ENCODE peak calls at places on chromosomes 7 and 10, in ten cellular contexts. Z is brain microvascular endothelial cell; B is epithelial cell of esophagus; X is Peyer's patch; Q is PC-3; V is aorta; P is CD8-positive, alpha-beta memory T cell; O is dorsolateral prefrontal cortex; E is IMR-90; I is fibroblast of mammary gland. H is an unnamed sample.

GRCh38 chr7:104328308-104328969 is at the start of gene LHFPL3:
- DNase-seq in O (peak; percentile 26), V (no peak), P (no peak), X (no peak), I (no peak), E (no peak), B (peak; percentile 2), Z (no peak), Q (no peak), H (no peak)

GRCh38 chr10:44396671-44397191 is 11.8 kb upstream of the CXCL12 start:
- DNase-seq in E (no peak), B (no peak), X (no peak), Q (no peak), V (peak; percentile 22), O (no peak), Z (no peak), I (no peak), P (no peak), H (no peak)

GRCh38 chr10:96505150-96506136 is 8.3 kb downstream of the TLL2 start:
- DNase-seq in V (no peak), X (no peak), P (no peak), E (no peak), Q (no peak), O (no peak), B (peak; percentile 97), Z (no peak), I (no peak), H (no peak)

GRCh38 chr7:28705350-28705749 is 252.8 kb downstream of the TRIL start:
- DNase-seq in X (no peak), E (no peak), P (no peak), V (no peak), Q (no peak), O (no peak), I (no peak), Z (no peak), B (no peak), H (no peak)

GRCh38 chr10:49431426-49431825 is 35.5 kb upstream of the DRGX start:
- DNase-seq in B (no peak), V (no peak), P (no peak), X (no peak), O (no peak), I (no peak), Z (no peak), Q (no peak), E (no peak), H (no peak)

GRCh38 chr10:35203744-35204143 is 77.1 kb downstream of the CREM start:
- DNase-seq in X (no peak), P (no peak), Z (no peak), E (no peak), Q (no peak), B (no peak), V (no peak), O (no peak), I (no peak), H (no peak)

GRCh38 chr7:93944673-93945072 is 23.1 kb downstream of the GNG11 start:
- DNase-seq in Q (no peak), O (no peak), X (no peak), I (peak; percentile 41), B (no peak), P (no peak), E (peak; percentile 38), Z (no peak), V (no peak), H (no peak)

GRCh38 chr10:87657370-87657769 is 2.3 kb upstream of the PAPSS2 start:
- DNase-seq in Z (peak; percentile 69), B (no peak), P (no peak), E (peak; percentile 76), O (no peak), X (no peak), Q (peak; percentile 46), I (peak; percentile 77), V (peak; percentile 67), H (no peak)

GRCh38 chr10:115606081-115606480 is 512.9 kb downstream of the ATRNL1 start:
- DNase-seq in E (no peak), P (no peak), O (no peak), X (no peak), Z (peak; percentile 5), B (no peak), V (no peak), Q (no peak), I (no peak), H (peak; percentile 11)

GRCh38 chr10:123069271-123069670 is 60.5 kb downstream of the ACADSB start:
- DNase-seq in E (no peak), V (no peak), I (no peak), Q (no peak), O (no peak), P (no peak), Z (no peak), X (no peak), B (no peak), H (no peak)

GRCh38 chr10:122560279-122560804 is at the start of gene DMBT1:
- DNase-seq in E (no peak), I (no peak), P (no peak), Z (no peak), B (peak; percentile 53), X (no peak), Q (peak; percentile 66), V (no peak), O (no peak), H (no peak)

DNA sequence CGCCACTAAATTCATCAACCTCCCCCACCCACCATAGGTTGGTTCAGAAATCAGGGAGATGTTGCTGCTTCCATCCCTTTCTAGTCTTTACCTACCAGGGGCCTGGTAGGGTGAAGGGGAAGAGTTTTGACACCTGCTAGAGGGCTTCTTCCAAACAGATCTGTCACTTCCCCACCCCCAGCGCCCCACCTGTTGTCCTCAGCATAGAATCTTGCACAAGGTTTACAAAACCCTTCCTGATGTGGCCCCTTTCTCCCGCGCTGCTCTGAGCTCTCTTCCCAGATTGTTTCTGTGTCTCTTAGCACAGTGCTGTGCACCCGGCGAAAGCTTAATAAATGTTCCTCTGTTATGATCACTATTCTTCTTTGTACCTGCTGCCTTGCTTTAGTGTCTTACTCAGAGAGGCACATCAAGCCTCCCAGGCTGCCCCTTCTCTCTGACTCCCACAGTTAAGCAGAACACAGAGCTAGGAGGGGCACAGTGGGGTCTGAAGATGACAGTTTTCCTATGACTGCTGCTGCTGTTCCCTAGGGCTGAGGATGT is 11.2 kb upstream of the C10orf95 start:
- DNase-seq in Q (no peak), Z (no peak), E (no peak), O (no peak), V (no peak), P (no peak), I (no peak), B (no peak), X (no peak), H (no peak)
- H3K4me3 ChIP-seq in Q (no peak overlapping the region), Z (no peak overlapping the region), E (no peak overlapping the region), O (peak overlapping the region; percentile 76), V (no peak overlapping the region), P (no peak overlapping the region), I (no peak overlapping the region), B (no peak overlapping the region), X (peak overlapping the region; percentile 37), H (no peak overlapping the region)

GRCh38 chr7:98681496-98681895 is 64.4 kb downstream of the NPTX2 start:
- DNase-seq in X (no peak), E (no peak), B (no peak), O (no peak), Z (no peak), I (no peak), V (no peak), P (no peak), Q (no peak), H (no peak)
- H3K4me3 ChIP-seq in X (no peak overlapping the region), E (no peak overlapping the region), B (no peak overlapping the region), O (no peak overlapping the region), Z (no peak overlapping the region), I (no peak overlapping the region), V (no peak overlapping the region), P (no peak overlapping the region), Q (no peak overlapping the region), H (no peak overlapping the region)

DNA sequence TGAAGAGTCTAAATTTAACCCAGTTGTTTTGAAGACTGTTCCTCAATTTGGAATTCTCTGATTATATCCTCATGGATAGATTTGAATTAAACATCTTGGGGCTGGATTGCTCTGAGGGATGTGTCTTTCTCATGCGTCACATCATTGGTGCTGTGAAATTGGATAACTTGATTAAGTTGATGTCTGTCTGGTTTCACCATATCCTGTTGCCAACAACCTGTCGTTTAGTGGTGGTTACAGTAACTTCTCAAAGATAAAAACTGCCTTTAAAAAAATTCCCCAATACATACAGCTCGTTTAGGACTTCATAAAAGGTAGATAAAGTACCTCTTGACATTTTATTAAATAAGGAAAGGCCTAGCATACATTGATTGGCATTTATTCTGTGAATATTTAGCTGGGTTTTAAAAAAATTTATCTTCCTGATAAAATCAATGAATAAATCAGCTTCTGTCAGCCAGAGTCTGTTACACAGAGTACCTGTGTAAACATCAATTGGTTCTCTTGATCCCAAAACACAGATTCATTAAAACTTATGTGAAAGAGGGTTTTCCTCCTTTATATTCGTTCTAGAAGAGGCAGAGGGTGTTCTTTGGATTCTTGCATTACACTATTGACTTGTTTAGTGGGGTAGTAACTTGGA is 10.5 kb downstream of the CRCP start:
- DNase-seq in Q (no peak), B (no peak), E (no peak), P (no peak), Z (no peak), O (no peak), I (peak; percentile 27), V (no peak), X (no peak), H (no peak)
- H3K4me3 ChIP-seq in Q (no peak overlapping the region), B (no peak overlapping the region), E (no peak overlapping the region), P (no peak overlapping the region), Z (no peak overlapping the region), O (no peak overlapping the region), I (no peak overlapping the region), V (no peak overlapping the region), X (no peak overlapping the region), H (no peak overlapping the region)

GRCh38 chr7:115526272-115526671 is 504.3 kb downstream of the TFEC start:
- DNase-seq in Z (no peak), I (no peak), O (no peak), E (no peak), Q (no peak), B (no peak), P (no peak), V (no peak), X (no peak), H (no peak)
- H3K4me3 ChIP-seq in Z (no peak overlapping the region), I (no peak overlapping the region), O (no peak overlapping the region), E (no peak overlapping the region), Q (no peak overlapping the region), B (no peak overlapping the region), P (no peak overlapping the region), V (no peak overlapping the region), X (no peak overlapping the region), H (no peak overlapping the region)

DNA sequence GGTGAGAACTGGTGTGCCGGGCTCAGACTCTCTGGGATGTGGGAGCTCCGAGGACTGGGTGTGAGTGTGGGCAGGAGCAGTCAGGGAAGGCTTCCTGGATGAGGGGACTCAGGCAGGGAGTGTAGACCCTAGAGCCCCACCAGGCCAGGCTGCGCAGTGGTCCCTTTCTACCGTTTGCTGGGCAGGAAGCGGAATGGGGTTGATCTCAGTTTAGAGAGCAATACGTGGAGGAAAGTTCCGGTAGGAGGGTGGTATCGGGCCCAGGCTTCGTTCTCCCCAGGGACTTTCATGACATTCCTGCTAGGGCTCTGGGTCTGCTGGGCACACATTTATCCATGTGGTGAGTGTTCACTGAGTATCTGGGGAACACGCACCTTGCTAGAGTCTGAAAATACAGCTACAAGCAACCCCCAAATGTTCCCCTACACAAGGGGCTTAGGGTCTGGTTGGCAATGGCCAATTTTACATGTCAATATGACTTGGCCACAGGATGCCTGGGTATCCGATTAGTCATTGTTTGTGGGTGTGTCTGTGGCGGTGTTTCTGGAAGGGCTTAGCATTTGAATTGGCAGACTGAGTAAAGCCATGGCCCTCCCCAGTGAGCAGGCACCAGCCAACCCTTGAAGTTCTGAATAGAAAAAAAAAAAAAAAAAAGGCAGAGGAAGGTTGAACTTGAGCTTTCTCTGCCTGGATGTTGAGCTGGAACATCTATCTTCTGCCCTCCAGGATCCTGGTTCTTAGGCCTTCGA is 20.8 kb downstream of the GHRHR start:
- DNase-seq in V (no peak), E (no peak), Z (no peak), X (no peak), I (peak; percentile 72), Q (peak; percentile 69), O (no peak), B (peak; percentile 76), P (no peak), H (no peak)
- H3K4me3 ChIP-seq in V (no peak overlapping the region), E (no peak overlapping the region), Z (no peak overlapping the region), X (no peak overlapping the region), I (no peak overlapping the region), Q (no peak overlapping the region), O (peak overlapping the region; percentile 31), B (no peak overlapping the region), P (no peak overlapping the region), H (peak overlapping the region; percentile 6)

H was measured in skeletal muscle cell.